ENCODE peak calls at places on chromosomes 13 and 19, in eight cellular contexts. C is anterior cingulate cortex; W is activated B cell treated with CpG ODN at 0.5 μM for 24 hours; U is Panc1; S is lower lobe of right lung; D is NCI-H2029; H is heart left ventricle; O is stimulated activated CD8-positive, alpha-beta memory T cell treated with anti-CD3 and anti-CD28 coated beads, Interleukin-15, amount 100 ng/mL, for 4 hours. Q is an unnamed sample.

GRCh38 chr13:47908200-47908902 is 92.7 kb downstream of the SUCLA2 start:
- DNase-seq in O (no peak), H (no peak), U (no peak), C (no peak), D (no peak), W (no peak), S (no peak), Q (no peak)

GRCh38 chr13:48998893-48999292 is 23.2 kb downstream of the FNDC3A start:
- DNase-seq in O (no peak), H (no peak), D (no peak), W (no peak), S (no peak), C (no peak), U (no peak), Q (no peak)

GRCh38 chr13:33169273-33169980 is 116.1 kb downstream of the STARD13 start:
- DNase-seq in C (no peak), U (no peak), S (no peak), H (no peak), O (no peak), D (no peak), W (no peak), Q (no peak)

GRCh38 chr13:44052843-44053607 is 173.3 kb downstream of the LACC1 start:
- DNase-seq in D (no peak), S (peak), W (no peak), U (no peak), O (no peak), H (peak), C (no peak), Q (no peak)

GRCh38 chr13:35621989-35622388 is 145.5 kb upstream of the MAB21L1 start:
- DNase-seq in C (no peak), W (no peak), O (no peak), D (peak), S (no peak), U (no peak), H (no peak), Q (no peak)

GRCh38 chr13:114200673-114201005 is 21.6 kb downstream of the CFAP97D2 start:
- DNase-seq in W (no peak), H (no peak), C (no peak), D (no peak), S (no peak), U (no peak), O (no peak), Q (no peak)

GRCh38 chr13:41542281-41542680 is 84.9 kb downstream of the RGCC start:
- DNase-seq in W (no peak), S (no peak), C (no peak), O (no peak), H (no peak), U (no peak), D (no peak), Q (no peak)

GRCh38 chr13:48680756-48681392 is 27.1 kb downstream of the CYSLTR2 start:
- DNase-seq in H (no peak), O (no peak), W (no peak), U (no peak), C (no peak), S (no peak), D (no peak), Q (no peak)

GRCh38 chr19:18456279-18456678 is 18.3 kb upstream of the ISYNA1 start:
- DNase-seq in C (no peak), O (no peak), U (no peak), D (no peak), S (no peak), H (no peak), W (no peak), Q (no peak)

GRCh38 chr13:19910336-19911072 is 47.1 kb upstream of the ZMYM5 start:
- DNase-seq in U (no peak), D (no peak), H (no peak), S (no peak), O (no peak), C (no peak), W (no peak), Q (no peak)

GRCh38 chr13:102729560-102730275 is 34.9 kb upstream of the METTL21C start:
- DNase-seq in S (no peak), D (peak), W (no peak), O (no peak), U (no peak), C (no peak), H (no peak), Q (peak)

GRCh38 chr19:1847684-1848398 is 442 bp downstream of the REXO1 start:
- DNase-seq in U (no peak), H (peak), O (no peak), C (no peak), S (no peak), D (no peak), W (no peak), Q (no peak)

GRCh38 chr13:106867249-106867648 is 299.3 kb upstream of the ARGLU1 start:
- DNase-seq in U (no peak), D (no peak), H (no peak), S (no peak), C (peak), W (no peak), O (no peak), Q (no peak)

GRCh38 chr19:15248648-15249559 is 16.7 kb upstream of the EPHX3 start:
- DNase-seq in O (no peak), S (peak), C (peak), U (peak), H (peak), D (no peak), W (no peak), Q (no peak)

GRCh38 chr13:59176775-59177174 is 987.0 kb downstream of the DIAPH3 start:
- DNase-seq in W (no peak), C (no peak), D (no peak), S (no peak), U (no peak), O (no peak), H (no peak), Q (no peak)

GRCh38 chr13:19055611-19056010 is 126.0 kb downstream of the TUBA3C start:
- DNase-seq in S (no peak), C (no peak), D (no peak), H (no peak), W (no peak), U (no peak), O (no peak), Q (no peak)